ENCODE peak calls at places on chromosome 19, in seven cellular contexts. One of them, this sample, is unnamed.
A peak's percentile ranks its signal among the peaks of the same experiment; 100 is the strongest.

GRCh38 chr19:11166281-11167142 is 10.9 kb upstream of the SPC24 start:
- DNase-seq in heart right ventricle: peak; percentile 64
- DNase-seq in endodermal cell: no peak
- DNase-seq in stomach: no peak
- DNase-seq in memory B cell: no peak
- DNase-seq in AML-193: no peak
- DNase-seq in left ventricle myocardium superior: peak; percentile 73
- DNase-seq in this sample: no peak

GRCh38 chr19:46976845-46977320 is 42.8 kb upstream of the NPAS1 start:
- DNase-seq in heart right ventricle: no peak
- DNase-seq in stomach: peak; percentile 43
- DNase-seq in endodermal cell: peak; percentile 94
- DNase-seq in left ventricle myocardium superior: peak; percentile 70
- DNase-seq in AML-193: no peak
- DNase-seq in memory B cell: no peak
- DNase-seq in this sample: no peak

GRCh38 chr19:34317311-34317927 is 47.6 kb upstream of the GPI start:
- DNase-seq in endodermal cell: no peak
- DNase-seq in stomach: no peak
- DNase-seq in heart right ventricle: no peak
- DNase-seq in AML-193: no peak
- DNase-seq in left ventricle myocardium superior: no peak
- DNase-seq in memory B cell: no peak
- DNase-seq in this sample: no peak

GRCh38 chr19:17327654-17328516 is 6.8 kb downstream of the ANO8 start:
- DNase-seq in heart right ventricle: no peak
- DNase-seq in memory B cell: no peak
- DNase-seq in endodermal cell: peak; percentile 97
- DNase-seq in stomach: peak; percentile 65
- DNase-seq in left ventricle myocardium superior: peak; percentile 64
- DNase-seq in AML-193: no peak
- DNase-seq in this sample: peak; percentile 88

GRCh38 chr19:33473644-33474305 is 47.8 kb downstream of the PEPD start:
- DNase-seq in memory B cell: no peak
- DNase-seq in AML-193: no peak
- DNase-seq in stomach: no peak
- DNase-seq in left ventricle myocardium superior: no peak
- DNase-seq in heart right ventricle: no peak
- DNase-seq in endodermal cell: peak; percentile 19
- DNase-seq in this sample: peak; percentile 17

GRCh38 chr19:5719274-5719960 is 529 bp downstream of the LONP1 start:
- DNase-seq in left ventricle myocardium superior: no peak
- DNase-seq in endodermal cell: peak; percentile 61
- DNase-seq in heart right ventricle: no peak
- DNase-seq in AML-193: peak; percentile 21
- DNase-seq in stomach: no peak
- DNase-seq in memory B cell: peak; percentile 22
- DNase-seq in this sample: peak; percentile 63

GRCh38 chr19:1244693-1245451 is 3.3 kb downstream of the ATP5F1D start:
- DNase-seq in heart right ventricle: peak; percentile 87
- DNase-seq in memory B cell: no peak
- DNase-seq in stomach: peak; percentile 88
- DNase-seq in endodermal cell: no peak
- DNase-seq in AML-193: no peak
- DNase-seq in left ventricle myocardium superior: peak; percentile 93
- DNase-seq in this sample: peak; percentile 89

GRCh38 chr19:18282021-18282787 is 782 bp upstream of the JUND start:
- DNase-seq in heart right ventricle: peak; percentile 50
- DNase-seq in memory B cell: no peak
- DNase-seq in AML-193: no peak
- DNase-seq in endodermal cell: no peak
- DNase-seq in left ventricle myocardium superior: peak; percentile 65
- DNase-seq in stomach: no peak
- DNase-seq in this sample: no peak

GRCh38 chr19:13014101-13014920 is 19.0 kb downstream of the NFIX start:
- DNase-seq in AML-193: peak; percentile 28
- DNase-seq in endodermal cell: peak; percentile 77
- DNase-seq in stomach: no peak
- DNase-seq in left ventricle myocardium superior: peak; percentile 62
- DNase-seq in heart right ventricle: no peak
- DNase-seq in memory B cell: no peak
- DNase-seq in this sample: no peak

GRCh38 chr19:40139533-40140287 is 49.0 kb upstream of the ZNF780A start:
- DNase-seq in memory B cell: peak; percentile 39
- DNase-seq in stomach: no peak
- DNase-seq in heart right ventricle: no peak
- DNase-seq in left ventricle myocardium superior: no peak
- DNase-seq in AML-193: peak; percentile 43
- DNase-seq in endodermal cell: no peak
- DNase-seq in this sample: no peak

GRCh38 chr19:18763674-18764590 is 27.2 kb downstream of the COMP start:
- DNase-seq in AML-193: no peak
- DNase-seq in memory B cell: no peak
- DNase-seq in endodermal cell: no peak
- DNase-seq in stomach: no peak
- DNase-seq in heart right ventricle: no peak
- DNase-seq in left ventricle myocardium superior: no peak
- DNase-seq in this sample: peak; percentile 70

This sample was measured in lower lobe of right lung.